ENCODE peak calls at places on chromosomes 4 and X, in five cellular contexts. O is stimulated activated CD8-positive, alpha-beta memory T cell treated with anti-CD3 and anti-CD28 coated beads, Interleukin-15, amount 100 ng/mL, for 1 hour; H is colonic mucosa; C is progenitor cell of endocrine pancreas; R is fibroblast of the conjunctiva. X is an unnamed sample.

GRCh38 chr4:122783301-122784215 is 43.1 kb upstream of the FGF2 start:
- DNase-seq in O (no peak), H (no peak), C (no peak), R (peak), X (peak)

GRCh38 chr4:156295676-156296075 is 342.0 kb upstream of the CTSO start:
- DNase-seq in O (no peak), H (no peak), C (no peak), R (no peak), X (no peak)

GRCh38 chr4:2363056-2363719 is 55.3 kb downstream of the ZFYVE28 start:
- DNase-seq in O (no peak), H (no peak), C (no peak), R (no peak), X (no peak)

GRCh38 chr4:7462509-7462971 is 27.8 kb upstream of the PSAPL1 start:
- DNase-seq in O (no peak), H (no peak), C (no peak), R (no peak), X (peak)

GRCh38 chr4:133062851-133063250 is 86.2 kb upstream of the PCDH10 start:
- DNase-seq in O (no peak), H (no peak), C (no peak), R (no peak), X (no peak)

GRCh38 chr4:82706349-82707000 is 92.1 kb downstream of the SCD5 start:
- DNase-seq in O (no peak), H (no peak), C (no peak), R (no peak), X (no peak)

GRCh38 chrX:123083924-123084323 is 100.2 kb upstream of the GRIA3 start:
- DNase-seq in O (no peak), H (no peak), C (no peak), R (peak), X (no peak)

GRCh38 chr4:39083164-39083563 is 21.1 kb downstream of the KLHL5 start:
- DNase-seq in O (no peak), H (no peak), C (no peak), R (no peak), X (no peak)

GRCh38 chr4:142960134-142960533 is 114.0 kb upstream of the INPP4B start:
- DNase-seq in O (no peak), H (no peak), C (no peak), R (no peak), X (no peak)

GRCh38 chr4:17448689-17449088 is 63.2 kb downstream of the QDPR start:
- DNase-seq in O (no peak), H (no peak), C (no peak), R (peak), X (no peak)

GRCh38 chr4:76702440-76703122 is 195.4 kb downstream of the SOWAHB start:
- DNase-seq in O (no peak), H (no peak), C (no peak), R (no peak), X (no peak)

GRCh38 chrX:150899191-150899757 is 806 bp upstream of the CD99L2 start:
- DNase-seq in O (no peak), H (peak), C (no peak), R (no peak), X (peak)

GRCh38 chr4:68655764-68656444 is 14.5 kb downstream of the UGT2B15 start:
- DNase-seq in O (no peak), H (peak), C (no peak), R (no peak), X (peak)

GRCh38 chr4:56164921-56165320 is 216.2 kb downstream of the CEP135 start:
- DNase-seq in O (no peak), H (no peak), C (no peak), R (no peak), X (no peak)

GRCh38 chrX:149131780-149132179 is 373.3 kb downstream of the IDS start:
- DNase-seq in O (no peak), H (no peak), C (no peak), R (no peak), X (no peak)

GRCh38 chr4:118732591-118733330 is 47.6 kb downstream of the METTL14 start:
- DNase-seq in O (no peak), H (no peak), C (no peak), R (peak), X (no peak)

GRCh38 chr4:150070464-150071170 is 7.6 kb upstream of the DCLK2 start:
- DNase-seq in O (no peak), H (no peak), C (no peak), R (no peak), X (no peak)

GRCh38 chr4:109009909-109010308 is 247.1 kb upstream of the ETNPPL start:
- DNase-seq in O (no peak), H (no peak), C (no peak), R (peak), X (no peak)

GRCh38 chr4:102531441-102531840 is 30.3 kb downstream of the NFKB1 start:
- DNase-seq in O (no peak), H (no peak), C (no peak), R (no peak), X (no peak)

GRCh38 chrX:10326578-10326977 is 169.8 kb downstream of the CLCN4 start:
- DNase-seq in O (no peak), H (no peak), C (no peak), R (peak), X (peak)

GRCh38 chrX:17432158-17432557 is 57.2 kb downstream of the NHS start:
- DNase-seq in O (no peak), H (no peak), C (no peak), R (no peak), X (no peak)

GRCh38 chr4:24570172-24570571 is 14.2 kb downstream of the DHX15 start:
- DNase-seq in O (no peak), H (no peak), C (no peak), R (no peak), X (no peak)

GRCh38 chrX:40105016-40105790 is 7.4 kb upstream of the BCOR start:
- DNase-seq in O (no peak), H (no peak), C (no peak), R (no peak), X (peak)

GRCh38 chr4:16897991-16898827 is at the start of gene LDB2:
- DNase-seq in O (no peak), H (peak), C (no peak), R (peak), X (no peak)

GRCh38 chr4:37628977-37629609 is 57.1 kb downstream of the RELL1 start:
- DNase-seq in O (no peak), H (no peak), C (no peak), R (peak), X (peak)

GRCh38 chr4:176052744-176053143 is 12.9 kb upstream of the WDR17 start:
- DNase-seq in O (no peak), H (no peak), C (no peak), R (no peak), X (no peak)

GRCh38 chrX:2320580-2321327 is 180.0 kb downstream of the DHRSX start:
- DNase-seq in O (no peak), H (no peak), C (no peak), R (peak), X (no peak)

GRCh38 chr4:15034071-15034764 is 31.9 kb downstream of the CPEB2 start:
- DNase-seq in O (no peak), H (no peak), C (no peak), R (no peak), X (no peak)

GRCh38 chrX:97126020-97126419 is 242.3 kb downstream of the RPA4 start:
- DNase-seq in O (no peak), H (no peak), C (no peak), R (peak), X (no peak)

GRCh38 chrX:20796450-20796849 is 529.7 kb upstream of the RPS6KA3 start:
- DNase-seq in O (no peak), H (no peak), C (no peak), R (no peak), X (no peak)

GRCh38 chrX:140050906-140051305 is 85.6 kb upstream of the CXorf66 start:
- DNase-seq in O (no peak), H (no peak), C (no peak), R (no peak), X (no peak)

GRCh38 chr4:79445371-79445781 is 37.3 kb upstream of the GK2 start:
- DNase-seq in O (no peak), H (no peak), C (no peak), R (no peak), X (no peak)

GRCh38 chr4:59612235-59612634 is 1587.9 kb upstream of the ADGRL3 start:
- DNase-seq in O (no peak), H (no peak), C (no peak), R (peak), X (no peak)